ENCODE peak calls at places on chromosomes 16 and 17, in eight cellular contexts. One of them, this sample, is unnamed.

GRCh38 chr16:85611455-85612190 is 1.5 kb upstream of the GSE1 start:
- DNase-seq in type B pancreatic cell: no peak
- DNase-seq in tibial artery: peak
- DNase-seq in SK-N-MC: no peak
- DNase-seq in activated naive CD4-positive, alpha-beta T cell: peak
- DNase-seq in HuH-7.5: peak
- DNase-seq in stimulated activated CD8-positive, alpha-beta memory T cell treated with anti-CD3 and anti-CD28 coated beads, Interleukin-12 subunit alpha, Interleukin-12 subunit beta, amount 100 ng/mL, for 1 hour: no peak
- DNase-seq in stimulated activated CD4-positive, alpha-beta T cell treated with anti-CD3 and anti-CD28 coated beads, Interleukin-2, amount 100 ng/mL, for 48 hours: peak
- DNase-seq in this sample: peak

GRCh38 chr16:68480084-68480995 is 32.0 kb upstream of the SMPD3 start:
- DNase-seq in type B pancreatic cell: no peak
- DNase-seq in tibial artery: no peak
- DNase-seq in SK-N-MC: no peak
- DNase-seq in activated naive CD4-positive, alpha-beta T cell: no peak
- DNase-seq in HuH-7.5: no peak
- DNase-seq in stimulated activated CD8-positive, alpha-beta memory T cell treated with anti-CD3 and anti-CD28 coated beads, Interleukin-12 subunit alpha, Interleukin-12 subunit beta, amount 100 ng/mL, for 1 hour: no peak
- DNase-seq in stimulated activated CD4-positive, alpha-beta T cell treated with anti-CD3 and anti-CD28 coated beads, Interleukin-2, amount 100 ng/mL, for 48 hours: no peak
- DNase-seq in this sample: no peak

GRCh38 chr17:63645775-63646491 is 23.7 kb downstream of the MAP3K3 start:
- DNase-seq in type B pancreatic cell: no peak
- DNase-seq in tibial artery: no peak
- DNase-seq in SK-N-MC: no peak
- DNase-seq in activated naive CD4-positive, alpha-beta T cell: no peak
- DNase-seq in HuH-7.5: no peak
- DNase-seq in stimulated activated CD8-positive, alpha-beta memory T cell treated with anti-CD3 and anti-CD28 coated beads, Interleukin-12 subunit alpha, Interleukin-12 subunit beta, amount 100 ng/mL, for 1 hour: no peak
- DNase-seq in stimulated activated CD4-positive, alpha-beta T cell treated with anti-CD3 and anti-CD28 coated beads, Interleukin-2, amount 100 ng/mL, for 48 hours: no peak
- DNase-seq in this sample: no peak

GRCh38 chr17:68172461-68172954 is 75.3 kb upstream of the AMZ2 start:
- DNase-seq in type B pancreatic cell: peak
- DNase-seq in tibial artery: peak
- DNase-seq in SK-N-MC: peak
- DNase-seq in activated naive CD4-positive, alpha-beta T cell: peak
- DNase-seq in HuH-7.5: peak
- DNase-seq in stimulated activated CD8-positive, alpha-beta memory T cell treated with anti-CD3 and anti-CD28 coated beads, Interleukin-12 subunit alpha, Interleukin-12 subunit beta, amount 100 ng/mL, for 1 hour: peak
- DNase-seq in stimulated activated CD4-positive, alpha-beta T cell treated with anti-CD3 and anti-CD28 coated beads, Interleukin-2, amount 100 ng/mL, for 48 hours: peak
- DNase-seq in this sample: peak

GRCh38 chr17:76137351-76138233 is 3.5 kb downstream of the FOXJ1 start:
- DNase-seq in type B pancreatic cell: no peak
- DNase-seq in tibial artery: no peak
- DNase-seq in SK-N-MC: no peak
- DNase-seq in activated naive CD4-positive, alpha-beta T cell: no peak
- DNase-seq in HuH-7.5: no peak
- DNase-seq in stimulated activated CD8-positive, alpha-beta memory T cell treated with anti-CD3 and anti-CD28 coated beads, Interleukin-12 subunit alpha, Interleukin-12 subunit beta, amount 100 ng/mL, for 1 hour: no peak
- DNase-seq in stimulated activated CD4-positive, alpha-beta T cell treated with anti-CD3 and anti-CD28 coated beads, Interleukin-2, amount 100 ng/mL, for 48 hours: no peak
- DNase-seq in this sample: no peak

GRCh38 chr17:50123649-50124349 is 6.2 kb downstream of the SAMD14 start:
- DNase-seq in type B pancreatic cell: no peak
- DNase-seq in tibial artery: no peak
- DNase-seq in SK-N-MC: peak
- DNase-seq in activated naive CD4-positive, alpha-beta T cell: no peak
- DNase-seq in HuH-7.5: no peak
- DNase-seq in stimulated activated CD8-positive, alpha-beta memory T cell treated with anti-CD3 and anti-CD28 coated beads, Interleukin-12 subunit alpha, Interleukin-12 subunit beta, amount 100 ng/mL, for 1 hour: no peak
- DNase-seq in stimulated activated CD4-positive, alpha-beta T cell treated with anti-CD3 and anti-CD28 coated beads, Interleukin-2, amount 100 ng/mL, for 48 hours: no peak
- DNase-seq in this sample: no peak

GRCh38 chr16:87007907-87008306 is 309.3 kb downstream of the C16orf95 start:
- DNase-seq in type B pancreatic cell: no peak
- DNase-seq in tibial artery: no peak
- DNase-seq in SK-N-MC: no peak
- DNase-seq in activated naive CD4-positive, alpha-beta T cell: no peak
- DNase-seq in HuH-7.5: no peak
- DNase-seq in stimulated activated CD8-positive, alpha-beta memory T cell treated with anti-CD3 and anti-CD28 coated beads, Interleukin-12 subunit alpha, Interleukin-12 subunit beta, amount 100 ng/mL, for 1 hour: no peak
- DNase-seq in stimulated activated CD4-positive, alpha-beta T cell treated with anti-CD3 and anti-CD28 coated beads, Interleukin-2, amount 100 ng/mL, for 48 hours: no peak
- DNase-seq in this sample: no peak

GRCh38 chr17:1629647-1630310 is 1.1 kb upstream of the SLC43A2 start:
- DNase-seq in type B pancreatic cell: no peak
- DNase-seq in tibial artery: peak
- DNase-seq in SK-N-MC: no peak
- DNase-seq in activated naive CD4-positive, alpha-beta T cell: peak
- DNase-seq in HuH-7.5: peak
- DNase-seq in stimulated activated CD8-positive, alpha-beta memory T cell treated with anti-CD3 and anti-CD28 coated beads, Interleukin-12 subunit alpha, Interleukin-12 subunit beta, amount 100 ng/mL, for 1 hour: peak
- DNase-seq in stimulated activated CD4-positive, alpha-beta T cell treated with anti-CD3 and anti-CD28 coated beads, Interleukin-2, amount 100 ng/mL, for 48 hours: peak
- DNase-seq in this sample: no peak

GRCh38 chr17:78806451-78806850 is 24.4 kb upstream of the CYTH1 start:
- DNase-seq in type B pancreatic cell: no peak
- DNase-seq in tibial artery: peak
- DNase-seq in SK-N-MC: no peak
- DNase-seq in activated naive CD4-positive, alpha-beta T cell: peak
- DNase-seq in HuH-7.5: no peak
- DNase-seq in stimulated activated CD8-positive, alpha-beta memory T cell treated with anti-CD3 and anti-CD28 coated beads, Interleukin-12 subunit alpha, Interleukin-12 subunit beta, amount 100 ng/mL, for 1 hour: no peak
- DNase-seq in stimulated activated CD4-positive, alpha-beta T cell treated with anti-CD3 and anti-CD28 coated beads, Interleukin-2, amount 100 ng/mL, for 48 hours: peak
- DNase-seq in this sample: no peak

GRCh38 chr17:60353773-60354172 is 38.2 kb downstream of the USP32 start:
- DNase-seq in type B pancreatic cell: no peak
- DNase-seq in tibial artery: no peak
- DNase-seq in SK-N-MC: no peak
- DNase-seq in activated naive CD4-positive, alpha-beta T cell: no peak
- DNase-seq in HuH-7.5: no peak
- DNase-seq in stimulated activated CD8-positive, alpha-beta memory T cell treated with anti-CD3 and anti-CD28 coated beads, Interleukin-12 subunit alpha, Interleukin-12 subunit beta, amount 100 ng/mL, for 1 hour: no peak
- DNase-seq in stimulated activated CD4-positive, alpha-beta T cell treated with anti-CD3 and anti-CD28 coated beads, Interleukin-2, amount 100 ng/mL, for 48 hours: no peak
- DNase-seq in this sample: no peak

GRCh38 chr17:31900877-31901276 is 631 bp downstream of the UTP6 start:
- DNase-seq in type B pancreatic cell: no peak
- DNase-seq in tibial artery: no peak
- DNase-seq in SK-N-MC: no peak
- DNase-seq in activated naive CD4-positive, alpha-beta T cell: no peak
- DNase-seq in HuH-7.5: no peak
- DNase-seq in stimulated activated CD8-positive, alpha-beta memory T cell treated with anti-CD3 and anti-CD28 coated beads, Interleukin-12 subunit alpha, Interleukin-12 subunit beta, amount 100 ng/mL, for 1 hour: no peak
- DNase-seq in stimulated activated CD4-positive, alpha-beta T cell treated with anti-CD3 and anti-CD28 coated beads, Interleukin-2, amount 100 ng/mL, for 48 hours: no peak
- DNase-seq in this sample: no peak

GRCh38 chr17:55089955-55090573 is 121.5 kb downstream of the STXBP4 start:
- DNase-seq in type B pancreatic cell: no peak
- DNase-seq in tibial artery: no peak
- DNase-seq in SK-N-MC: no peak
- DNase-seq in activated naive CD4-positive, alpha-beta T cell: no peak
- DNase-seq in HuH-7.5: no peak
- DNase-seq in stimulated activated CD8-positive, alpha-beta memory T cell treated with anti-CD3 and anti-CD28 coated beads, Interleukin-12 subunit alpha, Interleukin-12 subunit beta, amount 100 ng/mL, for 1 hour: no peak
- DNase-seq in stimulated activated CD4-positive, alpha-beta T cell treated with anti-CD3 and anti-CD28 coated beads, Interleukin-2, amount 100 ng/mL, for 48 hours: peak
- DNase-seq in this sample: no peak

GRCh38 chr17:79370126-79370525 is 240.7 kb downstream of the RBFOX3 start:
- DNase-seq in type B pancreatic cell: no peak
- DNase-seq in tibial artery: no peak
- DNase-seq in SK-N-MC: no peak
- DNase-seq in activated naive CD4-positive, alpha-beta T cell: no peak
- DNase-seq in HuH-7.5: no peak
- DNase-seq in stimulated activated CD8-positive, alpha-beta memory T cell treated with anti-CD3 and anti-CD28 coated beads, Interleukin-12 subunit alpha, Interleukin-12 subunit beta, amount 100 ng/mL, for 1 hour: no peak
- DNase-seq in stimulated activated CD4-positive, alpha-beta T cell treated with anti-CD3 and anti-CD28 coated beads, Interleukin-2, amount 100 ng/mL, for 48 hours: no peak
- DNase-seq in this sample: no peak

GRCh38 chr17:33291248-33292183 is 1.6 kb downstream of the ASIC2 start:
- DNase-seq in type B pancreatic cell: peak
- DNase-seq in tibial artery: no peak
- DNase-seq in SK-N-MC: no peak
- DNase-seq in activated naive CD4-positive, alpha-beta T cell: no peak
- DNase-seq in HuH-7.5: no peak
- DNase-seq in stimulated activated CD8-positive, alpha-beta memory T cell treated with anti-CD3 and anti-CD28 coated beads, Interleukin-12 subunit alpha, Interleukin-12 subunit beta, amount 100 ng/mL, for 1 hour: no peak
- DNase-seq in stimulated activated CD4-positive, alpha-beta T cell treated with anti-CD3 and anti-CD28 coated beads, Interleukin-2, amount 100 ng/mL, for 48 hours: no peak
- DNase-seq in this sample: no peak

GRCh38 chr17:55852734-55853133 is 101.9 kb downstream of the PCTP start:
- DNase-seq in type B pancreatic cell: no peak
- DNase-seq in tibial artery: no peak
- DNase-seq in SK-N-MC: no peak
- DNase-seq in activated naive CD4-positive, alpha-beta T cell: no peak
- DNase-seq in HuH-7.5: no peak
- DNase-seq in stimulated activated CD8-positive, alpha-beta memory T cell treated with anti-CD3 and anti-CD28 coated beads, Interleukin-12 subunit alpha, Interleukin-12 subunit beta, amount 100 ng/mL, for 1 hour: no peak
- DNase-seq in stimulated activated CD4-positive, alpha-beta T cell treated with anti-CD3 and anti-CD28 coated beads, Interleukin-2, amount 100 ng/mL, for 48 hours: no peak
- DNase-seq in this sample: no peak

GRCh38 chr16:13231365-13231764 is 330.0 kb downstream of the SHISA9 start:
- DNase-seq in type B pancreatic cell: no peak
- DNase-seq in tibial artery: no peak
- DNase-seq in SK-N-MC: no peak
- DNase-seq in activated naive CD4-positive, alpha-beta T cell: no peak
- DNase-seq in HuH-7.5: no peak
- DNase-seq in stimulated activated CD8-positive, alpha-beta memory T cell treated with anti-CD3 and anti-CD28 coated beads, Interleukin-12 subunit alpha, Interleukin-12 subunit beta, amount 100 ng/mL, for 1 hour: no peak
- DNase-seq in stimulated activated CD4-positive, alpha-beta T cell treated with anti-CD3 and anti-CD28 coated beads, Interleukin-2, amount 100 ng/mL, for 48 hours: no peak
- DNase-seq in this sample: no peak

GRCh38 chr17:45718791-45719190 is 65.3 kb upstream of the CRHR1 start:
- DNase-seq in type B pancreatic cell: no peak
- DNase-seq in tibial artery: no peak
- DNase-seq in SK-N-MC: no peak
- DNase-seq in activated naive CD4-positive, alpha-beta T cell: no peak
- DNase-seq in HuH-7.5: no peak
- DNase-seq in stimulated activated CD8-positive, alpha-beta memory T cell treated with anti-CD3 and anti-CD28 coated beads, Interleukin-12 subunit alpha, Interleukin-12 subunit beta, amount 100 ng/mL, for 1 hour: no peak
- DNase-seq in stimulated activated CD4-positive, alpha-beta T cell treated with anti-CD3 and anti-CD28 coated beads, Interleukin-2, amount 100 ng/mL, for 48 hours: no peak
- DNase-seq in this sample: no peak

GRCh38 chr17:1847191-1847590 is 17.4 kb downstream of the RPA1 start:
- DNase-seq in type B pancreatic cell: no peak
- DNase-seq in tibial artery: no peak
- DNase-seq in SK-N-MC: no peak
- DNase-seq in activated naive CD4-positive, alpha-beta T cell: no peak
- DNase-seq in HuH-7.5: no peak
- DNase-seq in stimulated activated CD8-positive, alpha-beta memory T cell treated with anti-CD3 and anti-CD28 coated beads, Interleukin-12 subunit alpha, Interleukin-12 subunit beta, amount 100 ng/mL, for 1 hour: no peak
- DNase-seq in stimulated activated CD4-positive, alpha-beta T cell treated with anti-CD3 and anti-CD28 coated beads, Interleukin-2, amount 100 ng/mL, for 48 hours: no peak
- DNase-seq in this sample: no peak

GRCh38 chr16:1941162-1941923 is 1.7 kb downstream of the MSRB1 start:
- DNase-seq in type B pancreatic cell: no peak
- DNase-seq in tibial artery: no peak
- DNase-seq in SK-N-MC: no peak
- DNase-seq in activated naive CD4-positive, alpha-beta T cell: no peak
- DNase-seq in HuH-7.5: no peak
- DNase-seq in stimulated activated CD8-positive, alpha-beta memory T cell treated with anti-CD3 and anti-CD28 coated beads, Interleukin-12 subunit alpha, Interleukin-12 subunit beta, amount 100 ng/mL, for 1 hour: no peak
- DNase-seq in stimulated activated CD4-positive, alpha-beta T cell treated with anti-CD3 and anti-CD28 coated beads, Interleukin-2, amount 100 ng/mL, for 48 hours: no peak
- DNase-seq in this sample: no peak

GRCh38 chr16:2042171-2042570 is 5.5 kb downstream of the NTHL1 start:
- DNase-seq in type B pancreatic cell: no peak
- DNase-seq in tibial artery: no peak
- DNase-seq in SK-N-MC: no peak
- DNase-seq in activated naive CD4-positive, alpha-beta T cell: no peak
- DNase-seq in HuH-7.5: no peak
- DNase-seq in stimulated activated CD8-positive, alpha-beta memory T cell treated with anti-CD3 and anti-CD28 coated beads, Interleukin-12 subunit alpha, Interleukin-12 subunit beta, amount 100 ng/mL, for 1 hour: no peak
- DNase-seq in stimulated activated CD4-positive, alpha-beta T cell treated with anti-CD3 and anti-CD28 coated beads, Interleukin-2, amount 100 ng/mL, for 48 hours: no peak
- DNase-seq in this sample: no peak

GRCh38 chr16:58513874-58514273 is 1.4 kb upstream of the SETD6 start:
- DNase-seq in type B pancreatic cell: no peak
- DNase-seq in tibial artery: no peak
- DNase-seq in SK-N-MC: no peak
- DNase-seq in activated naive CD4-positive, alpha-beta T cell: no peak
- DNase-seq in HuH-7.5: no peak
- DNase-seq in stimulated activated CD8-positive, alpha-beta memory T cell treated with anti-CD3 and anti-CD28 coated beads, Interleukin-12 subunit alpha, Interleukin-12 subunit beta, amount 100 ng/mL, for 1 hour: no peak
- DNase-seq in stimulated activated CD4-positive, alpha-beta T cell treated with anti-CD3 and anti-CD28 coated beads, Interleukin-2, amount 100 ng/mL, for 48 hours: no peak
- DNase-seq in this sample: no peak